ENCODE peak calls at places on chromosome 2, in nine cellular contexts. A, L, W, S, P, Y, D, X and R are unnamed samples.

GRCh38 chr2:215411941-215412743 is 23.7 kb downstream of the FN1 start:
- DNase-seq in A (no peak), L (no peak), W (no peak), S (no peak), P (no peak), Y (no peak), D (no peak), X (no peak), R (no peak)

GRCh38 chr2:118249970-118250369 is 161.7 kb downstream of the INSIG2 start:
- DNase-seq in A (no peak), L (no peak), W (peak; percentile 2), S (no peak), P (peak; percentile 6), Y (no peak), D (peak; percentile 49), X (peak; percentile 45), R (no peak)

GRCh38 chr2:100953406-100954043 is 48.6 kb upstream of the RPL31 start:
- DNase-seq in A (no peak), L (no peak), W (no peak), S (no peak), P (no peak), Y (no peak), D (no peak), X (no peak), R (no peak)

GRCh38 chr2:145753966-145754365 is 1234.0 kb upstream of the ZEB2 start:
- DNase-seq in A (no peak), L (no peak), W (no peak), S (no peak), P (no peak), Y (no peak), D (no peak), X (no peak), R (no peak)

GRCh38 chr2:176653856-176654443 is 384.7 kb downstream of the MTX2 start:
- DNase-seq in A (no peak), L (peak; percentile 77), W (peak; percentile 55), S (no peak), P (peak; percentile 75), Y (peak; percentile 81), D (peak; percentile 66), X (peak; percentile 46), R (peak; percentile 73)

GRCh38 chr2:15595936-15596335 is 4.3 kb downstream of the DDX1 start:
- DNase-seq in A (no peak), L (no peak), W (no peak), S (no peak), P (no peak), Y (no peak), D (no peak), X (no peak), R (no peak)

GRCh38 chr2:62457555-62457954 is 48.4 kb downstream of the TMEM17 start:
- DNase-seq in A (peak; percentile 52), L (no peak), W (no peak), S (no peak), P (no peak), Y (no peak), D (no peak), X (no peak), R (no peak)

GRCh38 chr2:22616031-22616430 is 768.9 kb upstream of the KLHL29 start:
- DNase-seq in A (no peak), L (no peak), W (no peak), S (no peak), P (no peak), Y (no peak), D (no peak), X (no peak), R (no peak)

GRCh38 chr2:67701011-67701410 is 303.9 kb downstream of the ETAA1 start:
- DNase-seq in A (no peak), L (no peak), W (peak; percentile 37), S (no peak), P (no peak), Y (no peak), D (no peak), X (no peak), R (no peak)

GRCh38 chr2:71856709-71857525 is 290.7 kb downstream of the CYP26B1 start:
- DNase-seq in A (no peak), L (no peak), W (no peak), S (no peak), P (peak; percentile 29), Y (no peak), D (no peak), X (no peak), R (no peak)

GRCh38 chr2:111896007-111896406 is 2.4 kb upstream of the MERTK start:
- DNase-seq in A (no peak), L (no peak), W (no peak), S (no peak), P (no peak), Y (no peak), D (no peak), X (no peak), R (no peak)

GRCh38 chr2:96341641-96342040 is 6.1 kb downstream of the NCAPH start:
- DNase-seq in A (no peak), L (no peak), W (no peak), S (no peak), P (no peak), Y (no peak), D (no peak), X (no peak), R (no peak)

GRCh38 chr2:100292022-100292580 is 30.2 kb downstream of the LONRF2 start:
- DNase-seq in A (no peak), L (peak; percentile 92), W (peak; percentile 96), S (peak; percentile 42), P (peak; percentile 90), Y (peak; percentile 81), D (peak; percentile 98), X (peak; percentile 98), R (no peak)

DNA sequence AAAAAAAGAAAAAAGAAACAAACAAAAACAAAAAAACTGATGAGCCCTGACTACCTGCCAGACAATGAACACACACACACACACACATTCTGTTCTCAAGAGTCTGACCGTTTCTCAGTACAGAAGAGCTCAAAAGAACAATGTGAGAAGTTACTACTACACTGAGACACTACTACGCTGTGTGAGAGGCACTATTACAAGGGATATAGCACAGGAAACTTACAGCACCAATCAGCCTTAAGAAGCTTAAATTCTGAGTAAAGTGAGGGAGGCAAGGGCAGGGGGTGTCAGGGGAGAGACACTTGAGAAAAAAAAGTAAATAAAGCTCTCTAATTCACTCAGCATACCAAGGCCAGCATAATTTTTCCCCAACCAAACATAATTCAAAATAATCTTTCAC is 32.5 kb downstream of the WDR33 start:
- DNase-seq in A (no peak), L (no peak), W (no peak), S (no peak), P (no peak), Y (no peak), D (no peak), X (no peak), R (no peak)
- H3K4me1 ChIP-seq in A (no peaks in the 10 kb centered on the region), L (no peaks in the 10 kb centered on the region), W (peaks cover 3% of the 10 kb centered on the region), S (peaks cover under 1% of the 10 kb centered on the region), P (peaks cover 6% of the 10 kb centered on the region), Y (peaks cover 21% of the 10 kb centered on the region), D (no peaks in the 10 kb centered on the region), X (no peaks in the 10 kb centered on the region), R (no peaks in the 10 kb centered on the region)

DNA sequence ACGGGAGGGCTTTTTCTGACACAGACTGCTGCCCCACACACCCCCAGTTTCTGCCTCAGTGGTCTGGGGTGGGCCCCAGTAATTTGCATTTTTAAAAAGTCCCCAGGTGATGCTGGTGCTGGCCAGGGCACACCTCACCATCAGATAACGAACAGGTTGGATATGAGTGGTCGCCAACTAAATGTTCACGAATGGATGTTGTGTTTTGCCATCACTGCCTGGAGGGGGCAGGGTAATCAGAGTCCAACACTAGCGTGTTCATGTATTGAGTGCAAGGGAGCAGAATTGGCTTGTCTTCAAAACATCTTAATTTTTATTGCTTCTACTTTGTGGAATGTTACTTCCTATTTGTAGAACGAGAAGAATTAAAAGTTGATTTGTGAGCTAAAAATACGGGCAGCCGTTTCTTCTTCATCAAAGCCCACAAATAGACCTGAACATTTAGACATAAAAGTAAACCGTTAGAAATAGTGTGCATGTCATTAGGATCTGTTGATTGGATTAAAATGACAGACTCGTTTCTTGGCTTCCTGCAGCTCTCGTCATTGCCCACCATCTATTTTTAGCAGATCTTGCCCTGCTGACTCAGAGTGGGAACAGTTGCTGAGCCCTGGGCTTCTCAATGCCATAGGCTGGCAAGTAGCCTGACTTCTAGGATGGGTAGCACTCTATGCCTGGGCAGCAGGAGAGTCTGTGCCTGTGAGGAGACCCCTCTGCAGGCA is 45.2 kb downstream of the NCK2 start:
- DNase-seq in A (no peak), L (peak; percentile 34), W (peak; percentile 74), S (no peak), P (peak; percentile 40), Y (no peak), D (peak; percentile 77), X (peak; percentile 69), R (peak; percentile 50)
- TF ChIP-seq CTCF in A (no peak), L (no peak), W (peak; percentile 1), S (no peak), P (no peak), Y (no peak), D (no peak), X (no peak), R (no peak)

GRCh38 chr2:236026839-236027238 is 141.3 kb downstream of the GBX2 start:
- DNase-seq in A (no peak), L (no peak), W (peak; percentile 33), S (no peak), P (no peak), Y (no peak), D (no peak), X (no peak), R (no peak)
- H3K36me3 ChIP-seq in A (no peaks in the 10 kb centered on the region), L (no peaks in the 10 kb centered on the region), W (no peaks in the 10 kb centered on the region), S (no peaks in the 10 kb centered on the region), P (no peaks in the 10 kb centered on the region), Y (no peaks in the 10 kb centered on the region), D (no peaks in the 10 kb centered on the region), X (no peaks in the 10 kb centered on the region), R (no peaks in the 10 kb centered on the region)

GRCh38 chr2:107588960-107589542 is 237.6 kb upstream of the RGPD4 start:
- DNase-seq in A (no peak), L (no peak), W (peak; percentile 28), S (no peak), P (no peak), Y (no peak), D (peak; percentile 44), X (peak; percentile 26), R (no peak)

GRCh38 chr2:107585851-107586250 is 240.8 kb upstream of the RGPD4 start:
- DNase-seq in A (no peak), L (no peak), W (peak; percentile 56), S (no peak), P (peak; percentile 11), Y (no peak), D (peak; percentile 68), X (peak; percentile 55), R (no peak)

GRCh38 chr2:107584577-107584976 is 242.1 kb upstream of the RGPD4 start:
- DNase-seq in A (no peak), L (no peak), W (peak; percentile 51), S (no peak), P (peak; percentile 41), Y (no peak), D (peak; percentile 58), X (peak; percentile 47), R (no peak)

GRCh38 chr2:107591541-107591940 is 235.2 kb upstream of the RGPD4 start:
- DNase-seq in A (no peak), L (no peak), W (peak; percentile 48), S (no peak), P (no peak), Y (no peak), D (peak; percentile 74), X (peak; percentile 67), R (no peak)

DNA sequence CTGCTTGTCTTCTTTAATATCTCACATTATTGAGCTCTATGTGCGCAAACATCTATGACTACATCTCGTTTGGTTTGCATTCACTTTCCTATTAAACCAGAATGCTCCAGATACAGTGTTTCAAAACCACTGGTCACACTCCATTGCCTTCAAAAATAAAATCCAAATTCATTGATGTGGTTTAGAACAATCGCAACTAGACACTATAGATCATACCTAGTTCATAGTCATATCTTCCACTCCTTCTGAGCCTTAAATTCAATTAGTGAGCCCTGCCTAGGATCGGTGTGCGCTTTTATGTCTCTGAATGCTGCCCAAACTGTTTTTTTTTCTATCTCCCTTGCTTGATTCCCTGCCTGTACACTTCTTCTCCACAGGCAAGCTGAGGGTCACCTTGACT is 238.5 kb upstream of the RGPD4 start:
- DNase-seq in A (no peak), L (no peak), W (no peak), S (no peak), P (no peak), Y (no peak), D (no peak), X (no peak), R (no peak)
- H3K4me1 ChIP-seq in A (no peaks in the 10 kb centered on the region), L (no peaks in the 10 kb centered on the region), W (peaks cover 14% of the 10 kb centered on the region), S (no peaks in the 10 kb centered on the region), P (peaks cover 35% of the 10 kb centered on the region), Y (no peaks in the 10 kb centered on the region), D (no peaks in the 10 kb centered on the region), X (peaks cover 15% of the 10 kb centered on the region), R (no peaks in the 10 kb centered on the region)